ENCODE peak calls at places on chromosomes 11 and 22, in nine cellular contexts. O, U, C, G, Q, W, S, D and M are unnamed samples. For H3K36me3, H3K4me1 and H3K27me3, the result is how much of the 10 kb centered on the place peaks cover.

GRCh38 chr11:24502425-24502824 is 5.6 kb downstream of the LUZP2 start:
- DNase-seq in S (no peak), W (no peak), G (no peak), U (no peak), O (no peak), C (no peak), D (no peak), Q (no peak), M (no peak)

GRCh38 chr11:74766905-74767304 is 18.3 kb downstream of the RNF169 start:
- DNase-seq in G (no peak), Q (no peak), D (no peak), S (no peak), O (no peak), W (no peak), C (no peak), U (no peak), M (no peak)

GRCh38 chr11:32388871-32389770 is 46.2 kb downstream of the WT1 start:
- DNase-seq in U (no peak), D (no peak), W (no peak), S (no peak), Q (no peak), O (no peak), G (no peak), C (no peak), M (no peak)

GRCh38 chr22:44368611-44369010 is 55.9 kb upstream of the SHISAL1 start:
- DNase-seq in S (no peak), Q (no peak), D (no peak), W (no peak), G (peak), C (peak), O (peak), U (peak), M (no peak)

GRCh38 chr11:35178862-35179261 is 39.9 kb downstream of the CD44 start:
- DNase-seq in D (no peak), Q (peak), G (no peak), W (no peak), C (no peak), U (no peak), S (no peak), O (no peak), M (no peak)

GRCh38 chr22:46931414-46931813 is 169.0 kb downstream of the TBC1D22A start:
- DNase-seq in W (no peak), S (no peak), D (peak), U (no peak), C (no peak), G (no peak), O (no peak), Q (peak), M (peak)

GRCh38 chr11:23520226-23520960 is 660.1 kb upstream of the CCDC179 start:
- DNase-seq in C (peak), S (no peak), O (no peak), D (no peak), Q (no peak), G (no peak), W (no peak), U (peak), M (no peak)

GRCh38 chr11:117094776-117095175 is 3.5 kb downstream of the SIK3 start:
- DNase-seq in W (no peak), G (no peak), U (no peak), C (no peak), Q (peak), S (no peak), O (no peak), D (peak), M (peak)

GRCh38 chr22:42271906-42272305 is 1.5 kb upstream of the TCF20 start:
- DNase-seq in Q (no peak), S (no peak), W (peak), D (no peak), C (no peak), O (peak), G (no peak), U (no peak), M (no peak)

GRCh38 chr11:75505966-75506692 is 19.6 kb downstream of the GDPD5 start:
- DNase-seq in C (no peak), Q (no peak), D (no peak), S (no peak), W (no peak), O (peak), G (no peak), U (no peak), M (no peak)

GRCh38 chr11:121347094-121347493 is 54.5 kb downstream of the SC5D start:
- DNase-seq in W (no peak), S (no peak), O (no peak), D (no peak), Q (no peak), G (no peak), C (no peak), U (no peak), M (no peak)

DNA sequence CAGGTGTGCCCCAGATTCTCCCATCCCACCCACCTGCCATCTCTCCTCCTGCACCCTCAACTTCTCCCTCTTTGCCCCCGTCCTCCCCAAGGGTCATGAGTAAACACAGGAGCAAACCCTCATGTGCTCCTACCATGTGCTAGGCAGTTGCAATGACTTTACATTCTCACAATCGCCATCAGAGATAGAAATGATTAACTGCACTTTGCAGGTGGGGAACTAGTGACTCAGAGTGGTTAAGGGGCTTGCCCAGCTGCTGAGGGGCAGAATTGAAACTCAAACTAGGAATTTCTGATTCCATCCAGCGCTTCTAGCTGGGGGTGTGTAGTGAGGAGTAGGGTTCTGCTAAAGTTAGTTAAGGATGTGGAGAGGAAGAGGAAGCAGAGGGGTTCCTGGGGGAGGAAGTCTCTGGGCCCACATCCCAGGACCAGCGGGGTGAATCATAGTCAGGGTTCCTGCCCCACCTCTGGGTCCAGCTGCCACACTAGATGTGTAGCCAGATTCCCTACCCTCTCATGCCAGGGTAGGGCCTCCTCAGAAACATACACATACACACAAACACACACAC is 16.0 kb upstream of the PRG2 start:
- DNase-seq in U (no peak), Q (peak), O (no peak), D (no peak), W (no peak), C (no peak), S (peak), G (no peak), M (peak)
- H3K36me3 ChIP-seq in U (under half), Q (under half), O (under half), D (under half), W (under half), C (under half), S (under half), G (under half), M (under half)

GRCh38 chr22:22816766-22817410 is 70.7 kb upstream of the IGLL5 start:
- DNase-seq in S (no peak), C (no peak), Q (no peak), O (no peak), W (no peak), D (no peak), G (no peak), U (no peak), M (no peak)
- H3K4me1 ChIP-seq in S (under half), C (under half), Q (under half), O (under half), W (under half), D (under half), G (under half), U (under half), M (under half)

GRCh38 chr11:118169300-118170140 is 6.9 kb downstream of the SCN2B start:
- DNase-seq in O (no peak), C (no peak), D (no peak), W (no peak), Q (no peak), G (no peak), U (no peak), S (no peak), M (no peak)

GRCh38 chr11:118172356-118172755 is 4.1 kb downstream of the SCN2B start:
- DNase-seq in S (no peak), C (no peak), G (peak), W (no peak), O (no peak), D (no peak), U (no peak), Q (no peak), M (no peak)

GRCh38 chr11:118170892-118171273 is 5.6 kb downstream of the SCN2B start:
- DNase-seq in W (no peak), Q (no peak), G (no peak), C (no peak), U (no peak), O (no peak), S (no peak), D (no peak), M (no peak)

GRCh38 chr11:118170231-118170630 is 6.2 kb downstream of the SCN2B start:
- DNase-seq in G (no peak), D (no peak), W (no peak), S (no peak), O (no peak), U (no peak), Q (no peak), C (no peak), M (no peak)

DNA sequence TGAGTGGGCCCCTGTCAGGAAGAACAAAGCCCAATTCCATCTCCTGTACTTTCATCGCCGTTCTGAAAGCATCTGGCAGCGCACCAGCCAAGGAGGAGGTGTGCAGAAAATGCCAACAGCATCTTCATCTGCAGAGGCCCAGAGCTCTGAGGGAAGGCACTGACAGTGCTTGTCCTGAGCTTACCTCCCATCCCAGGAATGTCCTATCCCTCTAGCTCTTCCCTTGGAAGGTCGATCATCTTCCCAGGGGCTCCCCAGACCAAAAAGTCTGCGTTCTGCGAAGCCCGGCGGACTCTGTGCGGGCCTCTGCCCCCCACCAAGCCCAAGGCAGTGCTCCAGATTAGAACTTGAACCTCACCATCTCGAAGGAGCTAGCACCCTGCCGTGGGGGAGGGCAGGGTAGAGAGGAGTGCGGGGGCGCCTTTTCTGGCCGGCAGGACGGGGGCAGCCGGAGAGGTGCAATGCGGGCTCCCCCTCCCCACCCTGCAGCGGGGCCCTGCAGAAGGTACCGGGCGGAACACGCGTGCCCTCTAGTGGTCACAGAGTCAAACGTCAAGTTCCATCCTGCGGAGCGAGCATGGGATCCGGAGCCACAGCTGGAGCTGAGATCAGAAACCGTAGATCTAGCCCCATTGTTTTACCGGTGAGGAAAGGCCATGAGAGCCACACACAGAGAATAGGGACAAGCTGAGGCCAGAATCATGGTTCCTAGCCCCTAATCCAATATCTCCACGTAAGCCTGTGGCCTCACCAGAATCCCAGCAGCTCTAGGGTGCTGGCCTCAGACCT is 5.0 kb downstream of the SCN2B start:
- DNase-seq in S (no peak), G (peak), C (peak), W (peak), D (peak), U (peak), Q (peak), O (peak), M (peak)
- H3K27me3 ChIP-seq in S (under half), G (under half), C (under half), W (under half), D (half or more), U (under half), Q (under half), O (under half), M (under half)

DNA sequence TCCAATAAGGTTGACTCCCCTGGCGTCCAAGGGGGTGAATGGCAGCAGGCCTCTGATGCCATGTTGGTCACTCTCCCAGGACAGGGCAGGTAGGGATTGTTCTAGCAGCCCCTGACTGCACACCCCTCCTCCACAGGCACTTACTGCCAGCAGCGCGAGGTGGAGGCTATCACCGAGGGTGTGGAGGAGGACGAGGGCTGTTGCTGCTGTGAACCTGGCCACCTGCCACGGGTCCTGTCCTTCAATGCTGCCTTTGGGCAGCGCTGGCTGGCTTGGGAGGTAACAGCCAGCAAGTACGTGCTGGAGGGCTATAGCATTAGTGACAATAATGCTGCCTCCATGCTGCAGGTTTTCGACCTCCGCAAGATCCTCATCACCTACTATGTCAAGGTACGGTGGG is 7.7 kb upstream of the SIPA1 start:
- DNase-seq in C (no peak), S (no peak), G (no peak), D (no peak), W (no peak), O (no peak), Q (no peak), U (no peak), M (no peak)
- H3K36me3 ChIP-seq in C (under half), S (under half), G (under half), D (under half), W (under half), O (half or more), Q (half or more), U (under half), M (under half)